ENCODE peak calls at places on chromosomes 6 and 20, in ten cellular contexts. U is transverse colon, T is stomach, X is spleen, F is PC-3, D is tibial nerve, Y is body of pancreas, P is DND-41, G is SK-N-MC, E is psoas muscle. B is an unnamed sample.

GRCh38 chr6:37943436-37944058 is 124.0 kb downstream of the ZFAND3 start:
- DNase-seq in F (no peak), E (no peak), X (no peak), U (no peak), Y (no peak), P (no peak), D (no peak), T (no peak), G (no peak), B (no peak)

GRCh38 chr6:123007885-123008284 is 11.8 kb downstream of the CLVS2 start:
- DNase-seq in E (no peak), X (no peak), Y (no peak), G (no peak), U (no peak), D (no peak), T (no peak), F (no peak), P (no peak), B (no peak)

GRCh38 chr6:117615981-117616961 is 14.0 kb upstream of the GOPC start:
- DNase-seq in E (no peak), Y (no peak), F (no peak), U (no peak), P (no peak), T (no peak), D (no peak), G (no peak), X (no peak), B (peak; percentile 31)

GRCh38 chr6:111105578-111105977 is 18.3 kb downstream of the SLC16A10 start:
- DNase-seq in E (peak; percentile 93), G (no peak), Y (peak; percentile 78), U (peak; percentile 92), P (no peak), T (peak; percentile 92), F (peak; percentile 64), D (no peak), X (no peak), B (no peak)

GRCh38 chr6:156250593-156250992 is 526.6 kb upstream of the ARID1B start:
- DNase-seq in U (no peak), D (no peak), G (no peak), F (no peak), Y (no peak), X (no peak), T (no peak), P (no peak), E (no peak), B (no peak)

GRCh38 chr20:17615645-17616479 is 46.0 kb downstream of the DSTN start:
- DNase-seq in X (peak; percentile 76), E (peak; percentile 53), Y (peak; percentile 26), D (no peak), T (peak; percentile 25), F (no peak), G (no peak), P (peak; percentile 3), U (peak; percentile 10), B (no peak)

GRCh38 chr6:144416773-144417172 is 131.6 kb downstream of the UTRN start:
- DNase-seq in U (no peak), P (no peak), Y (no peak), T (no peak), E (no peak), D (no peak), F (peak; percentile 16), X (no peak), G (no peak), B (no peak)

GRCh38 chr6:39999006-39999867 is 65.0 kb upstream of the MOCS1 start:
- DNase-seq in U (no peak), P (no peak), X (no peak), F (no peak), Y (no peak), D (no peak), G (no peak), E (no peak), T (no peak), B (no peak)

GRCh38 chr20:5031206-5031557 is 29.9 kb upstream of the SLC23A2 start:
- DNase-seq in D (no peak), X (no peak), G (no peak), U (no peak), F (no peak), Y (no peak), P (no peak), E (no peak), T (no peak), B (no peak)

GRCh38 chr6:89888871-89889270 is 5.4 kb upstream of the GJA10 start:
- DNase-seq in X (no peak), G (no peak), D (no peak), E (no peak), P (no peak), T (no peak), Y (no peak), U (no peak), F (peak; percentile 17), B (no peak)

GRCh38 chr6:14476793-14477531 is 359.4 kb downstream of the CD83 start:
- DNase-seq in P (no peak), U (peak; percentile 74), F (no peak), D (peak; percentile 80), Y (peak; percentile 52), T (peak; percentile 51), X (no peak), G (no peak), E (peak; percentile 58), B (no peak)

GRCh38 chr6:37212268-37212667 is 42.3 kb downstream of the PIM1 start:
- DNase-seq in P (no peak), D (no peak), Y (no peak), U (no peak), T (no peak), F (no peak), X (no peak), E (no peak), G (no peak), B (no peak)

GRCh38 chr6:63504777-63505384 is 67.4 kb upstream of the LOC128125822 start:
- DNase-seq in U (no peak), P (no peak), D (no peak), F (peak; percentile 27), E (no peak), X (no peak), T (no peak), Y (no peak), G (no peak), B (no peak)

DNA sequence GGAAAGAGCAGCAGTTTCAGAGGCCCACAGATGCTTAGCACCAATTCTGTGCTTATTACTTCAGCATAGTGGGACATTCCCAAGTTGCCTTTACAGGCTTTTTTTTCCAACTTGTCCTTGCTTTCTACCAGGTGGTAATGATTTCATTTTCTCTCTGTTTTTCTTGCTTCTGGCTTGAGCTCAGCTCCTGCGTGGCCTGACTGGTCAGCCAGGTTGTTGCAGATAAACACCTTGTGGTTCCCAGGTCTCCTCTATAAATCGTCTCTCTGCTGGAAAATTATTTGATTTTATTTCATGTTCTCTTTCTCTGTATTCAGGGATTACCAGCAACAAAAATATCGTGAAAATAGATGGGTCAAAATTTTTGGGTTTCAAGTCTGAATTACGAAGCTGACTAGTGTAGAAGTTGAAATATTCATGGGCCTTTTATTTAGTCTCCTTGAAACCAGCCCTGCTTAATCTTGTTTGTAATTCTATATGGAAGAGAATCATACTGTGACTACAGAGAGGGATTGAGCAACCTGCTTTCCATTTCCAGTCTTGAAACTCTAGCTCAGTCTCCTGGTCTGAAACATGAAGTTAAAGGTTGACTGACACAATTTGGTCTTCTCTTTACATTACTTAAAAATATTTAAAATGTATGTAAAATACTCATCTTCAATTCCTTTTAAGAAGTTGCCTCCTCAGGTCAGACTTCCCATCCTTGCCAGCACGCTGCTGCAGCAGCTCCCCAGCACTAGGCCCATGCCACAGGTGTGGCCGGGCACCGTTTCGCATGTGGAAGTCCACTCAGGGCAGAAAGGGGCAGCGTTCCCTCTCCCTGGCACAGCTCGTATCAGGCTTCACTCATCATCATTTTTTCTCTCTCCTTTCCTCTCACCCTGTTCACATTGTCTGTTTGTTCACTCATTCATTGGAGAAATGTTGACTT is 7.0 kb downstream of the DUSP22 start:
- DNase-seq in X (no peak), G (no peak), U (no peak), D (no peak), E (no peak), P (no peak), T (no peak), F (no peak), Y (no peak), B (no peak)
- H3K9me3 ChIP-seq in X (no peaks in the 10 kb centered on the region), G (no peaks in the 10 kb centered on the region), U (no peaks in the 10 kb centered on the region), D (no peaks in the 10 kb centered on the region), E (no peaks in the 10 kb centered on the region), P (no peaks in the 10 kb centered on the region), T (no peaks in the 10 kb centered on the region), F (no peaks in the 10 kb centered on the region), Y (no peaks in the 10 kb centered on the region), B (no peaks in the 10 kb centered on the region)

GRCh38 chr20:16030253-16030652 is 543.0 kb downstream of the KIF16B start:
- DNase-seq in T (no peak), E (no peak), F (no peak), P (no peak), Y (no peak), D (no peak), X (no peak), G (no peak), U (no peak), B (no peak)
- H3K9me3 ChIP-seq in T (no peaks in the 10 kb centered on the region), E (no peaks in the 10 kb centered on the region), F (no peaks in the 10 kb centered on the region), P (no peaks in the 10 kb centered on the region), Y (no peaks in the 10 kb centered on the region), D (no peaks in the 10 kb centered on the region), X (peaks cover 13% of the 10 kb centered on the region), G (no peaks in the 10 kb centered on the region), U (no peaks in the 10 kb centered on the region), B (no peaks in the 10 kb centered on the region)

GRCh38 chr20:30168025-30168799 is 1089.3 kb upstream of the DEFB115 start:
- DNase-seq in Y (peak; percentile 16), X (peak; percentile 75), T (no peak), P (no peak), E (no peak), G (no peak), D (no peak), U (no peak), F (no peak), B (no peak)
- H3K9me3 ChIP-seq in Y (no peaks in the 10 kb centered on the region), X (peaks cover 3% of the 10 kb centered on the region), T (no peaks in the 10 kb centered on the region), P (peaks cover 3% of the 10 kb centered on the region), E (no peaks in the 10 kb centered on the region), G (no peaks in the 10 kb centered on the region), D (no peaks in the 10 kb centered on the region), U (no peaks in the 10 kb centered on the region), F (no peaks in the 10 kb centered on the region), B (no peaks in the 10 kb centered on the region)

GRCh38 chr6:167711784-167712183 is 114.9 kb upstream of the AFDN start:
- DNase-seq in T (no peak), U (peak; percentile 68), F (no peak), G (no peak), D (no peak), P (no peak), E (no peak), X (peak; percentile 39), Y (no peak), B (no peak)

GRCh38 chr6:167710521-167710920 is 116.2 kb upstream of the AFDN start:
- DNase-seq in D (no peak), G (no peak), E (no peak), T (no peak), Y (no peak), U (no peak), F (no peak), X (peak; percentile 64), P (no peak), B (no peak)

GRCh38 chr6:167707686-167708500 is 118.8 kb upstream of the AFDN start:
- DNase-seq in U (no peak), F (no peak), T (no peak), P (no peak), E (no peak), Y (no peak), X (peak; percentile 61), D (no peak), G (no peak), B (no peak)

GRCh38 chr6:167708501-167709094 is 118.1 kb upstream of the AFDN start:
- DNase-seq in X (peak; percentile 53), P (no peak), G (no peak), F (no peak), T (no peak), D (no peak), Y (no peak), U (no peak), E (no peak), B (no peak)

GRCh38 chr6:167709196-167709595 is 117.5 kb upstream of the AFDN start:
- DNase-seq in F (no peak), X (peak; percentile 51), T (no peak), D (no peak), Y (no peak), P (no peak), E (no peak), U (no peak), G (no peak), B (no peak)
- H3K9me3 ChIP-seq in F (no peaks in the 10 kb centered on the region), X (no peaks in the 10 kb centered on the region), T (no peaks in the 10 kb centered on the region), D (no peaks in the 10 kb centered on the region), Y (no peaks in the 10 kb centered on the region), P (no peaks in the 10 kb centered on the region), E (no peaks in the 10 kb centered on the region), U (no peaks in the 10 kb centered on the region), G (no peaks in the 10 kb centered on the region), B (peaks cover 2% of the 10 kb centered on the region)